ENCODE peak calls at places on chromosomes 5 and 9, in eight cellular contexts. Z is skeletal muscle cell; D is renal cortical epithelial cell; G is A172; H is C1 segment of cervical spinal cord; Q is activated naive CD4-positive, alpha-beta T cell; W is osteoblast; J is COLO829. R is an unnamed sample.
A peak's percentile ranks its signal among the peaks of the same experiment; 100 is the strongest.

GRCh38 chr5:32541241-32541640 is 44.1 kb upstream of the SUB1 start:
- DNase-seq in Q (no peak), Z (no peak), D (no peak), G (no peak), H (no peak), W (no peak), J (no peak), R (peak; percentile 9)

GRCh38 chr9:126773004-126773607 is 31.7 kb upstream of the ZBTB43 start:
- DNase-seq in H (no peak), G (no peak), D (no peak), Z (no peak), Q (no peak), W (peak; percentile 86), J (peak; percentile 42), R (peak; percentile 52)

GRCh38 chr9:134320916-134321570 is 5.2 kb upstream of the RXRA start:
- DNase-seq in D (no peak), Z (no peak), Q (no peak), J (no peak), W (peak; percentile 79), G (no peak), H (no peak), R (no peak)

GRCh38 chr5:129271309-129271708 is 176.8 kb downstream of the ISOC1 start:
- DNase-seq in Q (no peak), H (no peak), J (peak; percentile 1), D (no peak), G (peak; percentile 14), W (no peak), Z (no peak), R (peak; percentile 9)

GRCh38 chr5:149679876-149680809 is 50.0 kb upstream of the PPARGC1B start:
- DNase-seq in D (no peak), G (no peak), Z (no peak), Q (no peak), W (no peak), H (no peak), J (no peak), R (no peak)

GRCh38 chr5:88785396-88786216 is 97.4 kb downstream of the MEF2C start:
- DNase-seq in Z (peak; percentile 76), G (peak; percentile 98), H (no peak), D (peak; percentile 100), W (peak; percentile 29), Q (no peak), J (peak; percentile 54), R (peak; percentile 27)

GRCh38 chr5:98069876-98070512 is 703.5 kb upstream of the RGMB start:
- DNase-seq in Q (no peak), Z (no peak), D (no peak), W (no peak), G (no peak), J (peak; percentile 0), H (no peak), R (no peak)

GRCh38 chr9:81574399-81574798 is 114.9 kb downstream of the TLE1 start:
- DNase-seq in G (peak; percentile 63), Z (no peak), H (no peak), W (no peak), D (peak; percentile 97), J (no peak), Q (no peak), R (peak; percentile 50)

GRCh38 chr5:58197875-58198274 is 262.0 kb downstream of the PLK2 start:
- DNase-seq in Z (no peak), H (no peak), Q (no peak), G (no peak), D (no peak), J (no peak), W (no peak), R (no peak)

GRCh38 chr5:158382473-158382872 is 523.5 kb upstream of the CLINT1 start:
- DNase-seq in Z (peak; percentile 95), Q (no peak), H (no peak), J (peak; percentile 82), G (peak; percentile 97), W (peak; percentile 77), D (peak; percentile 97), R (no peak)

GRCh38 chr9:109214414-109214813 is 47.4 kb upstream of the FRRS1L start:
- DNase-seq in Q (no peak), G (no peak), J (no peak), D (no peak), H (no peak), W (no peak), Z (no peak), R (no peak)

GRCh38 chr5:166746506-166746905 is 1544.9 kb upstream of the WWC1 start:
- DNase-seq in Q (no peak), H (no peak), G (no peak), D (no peak), J (no peak), W (no peak), Z (no peak), R (no peak)

GRCh38 chr5:149325166-149325735 is 20.0 kb upstream of the GRPEL2 start:
- DNase-seq in W (no peak), Z (no peak), J (no peak), G (no peak), H (no peak), Q (no peak), D (no peak), R (peak; percentile 41)

GRCh38 chr9:106738109-106738508 is 124.9 kb upstream of the ZNF462 start:
- DNase-seq in W (no peak), D (no peak), Q (no peak), H (no peak), J (no peak), Z (no peak), G (no peak), R (no peak)

GRCh38 chr9:107667269-107667681 is 177.7 kb upstream of the KLF4 start:
- DNase-seq in J (no peak), W (no peak), Z (no peak), Q (no peak), G (no peak), H (no peak), D (no peak), R (no peak)

R was measured in NCI-H69.